ENCODE peak calls at places on chromosomes 11 and 22, in nine cellular contexts. T, Z, J, X, N, I, U, A and Q are unnamed samples.

GRCh38 chr22:49564054-49564453 is 263.6 kb downstream of the BRD1 start:
- DNase-seq in T (no peak), Z (no peak), J (no peak), X (no peak), N (no peak), I (no peak), U (no peak), A (no peak), Q (no peak)

GRCh38 chr11:501683-502287 is 5.3 kb downstream of the RNH1 start:
- DNase-seq in T (no peak), Z (no peak), J (no peak), X (no peak), N (no peak), I (no peak), U (no peak), A (no peak), Q (no peak)

GRCh38 chr11:13073119-13073981 is 64.2 kb downstream of the RASSF10 start:
- DNase-seq in T (peak), Z (no peak), J (no peak), X (no peak), N (no peak), I (no peak), U (no peak), A (no peak), Q (no peak)

GRCh38 chr11:3147257-3147619 is 17.9 kb downstream of the OSBPL5 start:
- DNase-seq in T (no peak), Z (no peak), J (no peak), X (no peak), N (no peak), I (no peak), U (no peak), A (no peak), Q (no peak)

GRCh38 chr11:110242188-110242587 is 54.2 kb downstream of the RDX start:
- DNase-seq in T (no peak), Z (no peak), J (no peak), X (no peak), N (no peak), I (no peak), U (no peak), A (no peak), Q (no peak)

GRCh38 chr11:32184057-32185055 is 93.5 kb downstream of the RCN1 start:
- DNase-seq in T (no peak), Z (no peak), J (no peak), X (no peak), N (no peak), I (no peak), U (no peak), A (no peak), Q (no peak)

GRCh38 chr11:126105748-126106080 is 43.0 kb upstream of the CDON start:
- DNase-seq in T (no peak), Z (no peak), J (no peak), X (no peak), N (no peak), I (no peak), U (no peak), A (no peak), Q (no peak)

GRCh38 chr11:79046365-79046764 is 394.5 kb downstream of the TENM4 start:
- DNase-seq in T (no peak), Z (no peak), J (no peak), X (no peak), N (no peak), I (no peak), U (no peak), A (no peak), Q (no peak)

GRCh38 chr11:119728651-119729580 is at the start of gene NECTIN1:
- DNase-seq in T (peak), Z (peak), J (peak), X (peak), N (peak), I (peak), U (peak), A (peak), Q (peak)